ENCODE peak calls at places on chromosomes 3 and 15, in seven cellular contexts. O is naive thymus-derived CD4-positive, alpha-beta T cell; P is HT1080; W is CD4-positive, alpha-beta T cell; U is progenitor cell of endocrine pancreas; Q is B cell; S is mesendoderm. M is an unnamed sample.
A peak's percentile ranks its signal among the peaks of the same experiment; 100 is the strongest.

GRCh38 chr3:76264911-76265310 is 479.6 kb upstream of the ZNF717 start:
- DNase-seq in O (no peak), P (no peak), W (no peak), U (no peak), Q (no peak), S (no peak), M (no peak)

GRCh38 chr3:154018100-154018696 is 103.0 kb upstream of the ARHGEF26 start:
- DNase-seq in O (peak; percentile 11), P (peak; percentile 50), W (peak; percentile 1), U (peak; percentile 23), Q (peak; percentile 27), S (peak; percentile 70), M (peak; percentile 9)

GRCh38 chr15:55615445-55615844 is 27.3 kb upstream of the PYGO1 start:
- DNase-seq in O (no peak), P (no peak), W (no peak), U (no peak), Q (no peak), S (no peak), M (no peak)

GRCh38 chr3:38578551-38578950 is 70.9 kb downstream of the SCN5A start:
- DNase-seq in O (no peak), P (no peak), W (no peak), U (peak; percentile 1), Q (no peak), S (no peak), M (no peak)

GRCh38 chr3:187041362-187042061 is 97.8 kb downstream of the RPL39L start:
- DNase-seq in O (peak; percentile 67), P (peak; percentile 53), W (peak; percentile 33), U (no peak), Q (no peak), S (no peak), M (peak; percentile 39)

GRCh38 chr3:128489860-128490649 is 2.9 kb downstream of the GATA2 start:
- DNase-seq in O (no peak), P (no peak), W (no peak), U (no peak), Q (peak; percentile 34), S (peak; percentile 92), M (no peak)

GRCh38 chr3:55164876-55165275 is 237.0 kb upstream of the LRTM1 start:
- DNase-seq in O (no peak), P (no peak), W (no peak), U (no peak), Q (no peak), S (no peak), M (no peak)

GRCh38 chr3:108096506-108097325 is 5.9 kb upstream of the CD47 start:
- DNase-seq in O (no peak), P (peak; percentile 36), W (no peak), U (no peak), Q (no peak), S (no peak), M (no peak)

GRCh38 chr15:85754993-85755392 is 39.7 kb downstream of the KLHL25 start:
- DNase-seq in O (no peak), P (no peak), W (no peak), U (no peak), Q (no peak), S (no peak), M (no peak)

GRCh38 chr15:52642386-52643361 is 36.5 kb downstream of the ATOSA start:
- DNase-seq in O (no peak), P (peak; percentile 72), W (no peak), U (no peak), Q (no peak), S (no peak), M (no peak)

GRCh38 chr3:46700772-46701171 is 420 bp upstream of the TMIE start:
- DNase-seq in O (no peak), P (no peak), W (no peak), U (no peak), Q (no peak), S (no peak), M (no peak)

M was measured in Jurkat, Clone E6-1.